ENCODE peak calls at places on chromosomes 1 and 21, in eight cellular contexts. N is heart right ventricle, H is esophagus squamous epithelium, G is left lung, Y is stomach, J is GM23248, S is HepG2, Q is GM23338. F is an unnamed sample.

GRCh38 chr1:113133038-113133437 is 60.0 kb downstream of the LRIG2 start:
- DNase-seq in J (no peak), S (no peak), G (no peak), H (no peak), N (no peak), Q (no peak), Y (no peak), F (no peak)

GRCh38 chr1:152941037-152941700 is 5.8 kb upstream of the SPRR5 start:
- DNase-seq in Q (peak; percentile 41), N (no peak), Y (no peak), H (no peak), S (no peak), J (no peak), G (no peak), F (no peak)

GRCh38 chr1:85091647-85092295 is 43.5 kb upstream of the MCOLN3 start:
- DNase-seq in Y (no peak), G (no peak), H (no peak), J (peak; percentile 52), S (no peak), N (no peak), Q (no peak), F (no peak)

GRCh38 chr1:109917429-109918076 is 6.9 kb downstream of the CSF1 start:
- DNase-seq in G (peak; percentile 4), J (no peak), N (no peak), Y (no peak), S (no peak), Q (no peak), H (no peak), F (no peak)

GRCh38 chr1:167186198-167186750 is 34.4 kb upstream of the POU2F1 start:
- DNase-seq in Q (no peak), H (no peak), Y (no peak), N (no peak), G (no peak), S (no peak), J (no peak), F (no peak)

GRCh38 chr1:186295980-186296379 is 79.1 kb downstream of the TPR start:
- DNase-seq in S (peak; percentile 55), J (peak; percentile 37), Y (no peak), Q (no peak), N (no peak), H (no peak), G (no peak), F (no peak)

GRCh38 chr1:156191292-156191954 is 2.5 kb upstream of the SLC25A44 start:
- DNase-seq in J (no peak), Y (no peak), H (no peak), N (no peak), Q (no peak), G (no peak), S (peak; percentile 31), F (no peak)

GRCh38 chr1:32991386-32991785 is 26.8 kb upstream of the RNF19B start:
- DNase-seq in Q (no peak), Y (no peak), G (no peak), S (no peak), J (no peak), N (no peak), H (no peak), F (no peak)

GRCh38 chr1:232462200-232462599 is 167.7 kb downstream of the SIPA1L2 start:
- DNase-seq in Q (no peak), G (no peak), N (no peak), H (no peak), J (peak; percentile 9), Y (no peak), S (no peak), F (no peak)

GRCh38 chr1:185861630-185862029 is 127.4 kb downstream of the HMCN1 start:
- DNase-seq in J (peak; percentile 35), H (no peak), G (no peak), Q (no peak), S (no peak), Y (no peak), N (no peak), F (no peak)

GRCh38 chr1:89566761-89567174 is 42.1 kb downstream of the LRRC8B start:
- DNase-seq in N (peak; percentile 49), G (peak; percentile 53), Q (peak; percentile 50), H (no peak), J (no peak), S (no peak), Y (no peak), F (no peak)

GRCh38 chr1:223177681-223178080 is 34.6 kb upstream of the TLR5 start:
- DNase-seq in Y (peak; percentile 45), S (peak; percentile 56), H (no peak), J (no peak), G (peak; percentile 81), N (no peak), Q (no peak), F (peak; percentile 66)

GRCh38 chr1:16145030-16145987 is 10.6 kb downstream of the EPHA2 start:
- DNase-seq in G (peak; percentile 87), Q (peak; percentile 68), S (peak; percentile 68), H (no peak), N (peak; percentile 87), J (peak; percentile 98), Y (peak; percentile 94), F (peak; percentile 94)

GRCh38 chr1:146051452-146051852 is 29.9 kb upstream of the HJV start:
- DNase-seq in G (no peak), Q (no peak), Y (no peak), S (no peak), J (no peak), H (no peak), N (no peak), F (no peak)

GRCh38 chr1:25844485-25845337 is 14.5 kb downstream of the AUNIP start:
- DNase-seq in G (no peak), S (no peak), H (no peak), Y (no peak), J (peak; percentile 9), Q (no peak), N (no peak), F (no peak)

GRCh38 chr21:25639167-25639921 is at the start of gene JAM2:
- DNase-seq in N (peak; percentile 58), J (peak; percentile 55), Q (peak; percentile 75), H (no peak), S (no peak), Y (no peak), G (peak; percentile 39), F (peak; percentile 79)

GRCh38 chr1:65425697-65426096 is 5.2 kb downstream of the LEPR start:
- DNase-seq in Q (peak; percentile 69), J (peak; percentile 90), H (no peak), G (no peak), S (peak; percentile 82), N (no peak), Y (no peak), F (no peak)

GRCh38 chr1:109910123-109910962 is at the start of gene CSF1:
- DNase-seq in J (peak; percentile 89), H (peak; percentile 20), Y (peak; percentile 77), G (peak; percentile 80), N (peak; percentile 83), Q (peak; percentile 68), S (no peak), F (peak; percentile 83)

GRCh38 chr1:76247261-76247852 is 172.8 kb downstream of the ST6GALNAC3 start:
- DNase-seq in G (no peak), H (no peak), N (no peak), J (no peak), Q (peak; percentile 47), S (no peak), Y (no peak), F (no peak)

GRCh38 chr1:84611796-84612195 is 37.6 kb upstream of the CTBS start:
- DNase-seq in G (no peak), Q (peak; percentile 19), J (peak; percentile 33), N (no peak), S (no peak), H (no peak), Y (no peak), F (no peak)

GRCh38 chr21:37386151-37386550 is 19.6 kb downstream of the DYRK1A start:
- DNase-seq in Y (no peak), J (no peak), N (no peak), H (no peak), G (no peak), S (no peak), Q (no peak), F (no peak)

DNA sequence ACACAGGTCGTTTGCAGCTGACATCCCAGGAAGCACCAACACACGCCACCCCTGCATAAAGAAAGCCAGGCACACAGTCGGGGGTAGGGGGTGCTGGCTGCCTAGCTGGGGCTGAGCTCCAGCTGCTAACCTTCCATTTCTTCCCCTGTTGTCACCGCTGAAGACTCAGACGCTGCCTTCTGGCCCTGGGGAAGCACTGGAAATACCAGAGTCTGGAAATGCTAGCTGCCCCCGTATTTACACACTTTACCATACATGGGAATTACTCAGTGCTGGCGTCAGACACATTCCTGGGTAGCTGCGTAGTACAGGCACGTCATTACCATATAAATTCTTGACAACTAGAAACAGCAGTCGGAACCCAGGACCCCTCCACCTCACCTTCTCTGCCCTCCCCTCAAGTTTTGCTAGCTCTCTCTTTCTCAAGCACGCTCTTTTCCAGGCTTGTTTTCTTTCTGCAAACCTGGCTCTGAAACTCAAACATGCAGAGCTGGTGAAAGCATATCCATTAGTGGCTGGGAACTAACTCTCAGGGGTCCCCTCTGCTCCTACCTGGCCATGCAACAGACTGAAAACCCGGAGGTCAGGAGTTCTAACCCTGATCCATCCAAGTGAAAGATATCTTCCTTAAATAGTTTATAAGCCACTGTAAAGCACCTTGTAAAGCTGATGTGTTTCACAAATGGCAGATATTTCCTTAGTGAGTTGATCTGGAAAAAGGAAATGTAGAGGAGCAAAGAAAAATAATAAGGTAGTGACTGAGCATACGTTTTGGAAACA is 3.3 kb downstream of the CSRP1 start:
- DNase-seq in J (peak; percentile 97), N (no peak), Y (peak; percentile 38), S (peak; percentile 85), H (no peak), Q (peak; percentile 73), G (peak; percentile 52), F (peak; percentile 69)
- H3K27ac ChIP-seq in J (peak overlapping the region; percentile 97), N (peak overlapping the region; percentile 96), Y (peak overlapping the region; percentile 95), S (peak overlapping the region; percentile 60), H (peak overlapping the region; percentile 90), Q (peak overlapping the region; percentile 88), G (peak overlapping the region; percentile 90), F (peak overlapping the region; percentile 97)

GRCh38 chr1:163589735-163590134 is 268.0 kb downstream of the NUF2 start:
- DNase-seq in H (no peak), Q (no peak), S (no peak), N (no peak), G (no peak), J (no peak), Y (no peak), F (no peak)
- H3K4me1 ChIP-seq in H (no peaks in the 10 kb centered on the region), Q (peaks cover 6% of the 10 kb centered on the region), S (no peaks in the 10 kb centered on the region), N (no peaks in the 10 kb centered on the region), G (no peaks in the 10 kb centered on the region), J (no peaks in the 10 kb centered on the region), Y (peaks cover 14% of the 10 kb centered on the region), F (no peaks in the 10 kb centered on the region)

GRCh38 chr1:160208179-160209040 is 3.2 kb downstream of the PEA15 start:
- DNase-seq in H (no peak), N (peak; percentile 38), Y (no peak), G (no peak), J (peak; percentile 57), S (no peak), Q (no peak), F (no peak)
- H3K4me3 ChIP-seq in H (no peak overlapping the region), N (no peak overlapping the region), Y (no peak overlapping the region), G (no peak overlapping the region), J (peak overlapping the region; percentile 81), S (no peak overlapping the region), Q (no peak overlapping the region), F (no peak overlapping the region)

DNA sequence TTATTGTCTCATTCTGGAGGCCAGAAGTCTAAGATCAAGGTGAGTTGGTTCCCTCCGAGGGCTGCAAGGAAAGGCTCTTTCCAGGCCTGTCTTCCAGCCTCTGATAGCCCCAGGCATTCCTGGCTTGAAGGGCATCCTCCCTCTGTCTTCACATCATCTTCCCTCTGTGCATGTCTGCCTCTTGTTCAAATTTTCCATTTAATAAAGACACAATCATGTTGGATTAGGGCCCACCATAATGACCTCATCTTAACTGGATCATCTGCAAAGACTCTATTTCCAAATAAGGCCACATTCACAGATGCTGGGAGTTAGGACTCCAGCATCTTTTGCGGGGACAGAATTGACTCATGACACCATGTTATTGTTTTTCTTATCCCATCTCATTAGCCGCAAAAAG is 24.5 kb downstream of the HUNK start:
- DNase-seq in Q (no peak), S (no peak), Y (no peak), J (peak; percentile 72), N (no peak), G (no peak), H (no peak), F (no peak)
- H3K27ac ChIP-seq in Q (no peak overlapping the region), S (no peak overlapping the region), Y (no peak overlapping the region), J (no peak overlapping the region), N (no peak overlapping the region), G (no peak overlapping the region), H (no peak overlapping the region), F (no peak overlapping the region)